ENCODE peak calls at places on chromosomes 5 and 9, in six cellular contexts. R is fibroblast of the conjunctiva; O is MM.1S; J is activated gamma-delta T cell treated with Interleukin-2 at 50 U/mL for 16 hours; D is MCF 10A; K is CD4-positive, alpha-beta memory T cell. S is an unnamed sample.

GRCh38 chr5:160047362-160047761 is 38.4 kb downstream of the TTC1 start:
- DNase-seq in R (no peak), O (no peak), J (no peak), D (no peak), K (no peak), S (no peak)

GRCh38 chr5:54902817-54903473 is 82.4 kb downstream of the ESM1 start:
- DNase-seq in R (no peak), O (peak; percentile 97), J (no peak), D (no peak), K (no peak), S (peak; percentile 65)

GRCh38 chr9:130327781-130328348 is 62.3 kb downstream of the HMCN2 start:
- DNase-seq in R (no peak), O (no peak), J (no peak), D (peak; percentile 39), K (no peak), S (no peak)

GRCh38 chr5:26482817-26483375 is 555.5 kb downstream of the CDH9 start:
- DNase-seq in R (peak; percentile 8), O (peak; percentile 78), J (no peak), D (peak; percentile 64), K (no peak), S (no peak)

GRCh38 chr9:138053321-138053868 is 175.8 kb downstream of the CACNA1B start:
- DNase-seq in R (no peak), O (no peak), J (no peak), D (no peak), K (no peak), S (no peak)

GRCh38 chr9:6999788-7000187 is 242.0 kb downstream of the KDM4C start:
- DNase-seq in R (no peak), O (no peak), J (no peak), D (no peak), K (no peak), S (no peak)

GRCh38 chr9:14661421-14662059 is 31.7 kb downstream of the ZDHHC21 start:
- DNase-seq in R (no peak), O (peak; percentile 9), J (no peak), D (peak; percentile 36), K (no peak), S (peak; percentile 15)

GRCh38 chr9:131735238-131736181 is 4.4 kb downstream of the RAPGEF1 start:
- DNase-seq in R (no peak), O (no peak), J (no peak), D (no peak), K (no peak), S (no peak)

GRCh38 chr9:13278368-13279246 is 885 bp downstream of the MPDZ start:
- DNase-seq in R (peak; percentile 57), O (no peak), J (no peak), D (no peak), K (no peak), S (no peak)

GRCh38 chr9:78618735-78619134 is 321.8 kb downstream of the PSAT1 start:
- DNase-seq in R (no peak), O (no peak), J (no peak), D (no peak), K (no peak), S (no peak)

GRCh38 chr5:55176176-55176818 is 3.3 kb upstream of the CDC20B start:
- DNase-seq in R (no peak), O (peak; percentile 54), J (no peak), D (peak; percentile 66), K (no peak), S (no peak)

GRCh38 chr5:141779642-141780041 is 97.6 kb upstream of the ARAP3 start:
- DNase-seq in R (no peak), O (no peak), J (no peak), D (peak; percentile 70), K (no peak), S (no peak)

GRCh38 chr9:26725573-26725972 is 167.0 kb downstream of the CAAP1 start:
- DNase-seq in R (no peak), O (no peak), J (no peak), D (peak; percentile 42), K (no peak), S (no peak)

GRCh38 chr9:37963936-37964739 is 60.2 kb upstream of the SLC25A51 start:
- DNase-seq in R (peak; percentile 94), O (no peak), J (no peak), D (peak; percentile 89), K (no peak), S (no peak)

GRCh38 chr5:139798883-139799282 is 3.3 kb downstream of the PSD2 start:
- DNase-seq in R (no peak), O (no peak), J (no peak), D (no peak), K (no peak), S (no peak)

GRCh38 chr5:153678617-153679329 is 188.3 kb downstream of the GRIA1 start:
- DNase-seq in R (no peak), O (no peak), J (no peak), D (peak; percentile 17), K (no peak), S (no peak)

GRCh38 chr5:64214152-64214551 is 48.5 kb downstream of the RNF180 start:
- DNase-seq in R (no peak), O (no peak), J (no peak), D (no peak), K (no peak), S (no peak)

GRCh38 chr9:87286506-87286905 is 211.2 kb upstream of the DAPK1 start:
- DNase-seq in R (no peak), O (no peak), J (no peak), D (no peak), K (no peak), S (no peak)

GRCh38 chr5:112533315-112533867 is 114.3 kb upstream of the EPB41L4A start:
- DNase-seq in R (no peak), O (no peak), J (no peak), D (peak; percentile 50), K (no peak), S (no peak)

GRCh38 chr5:56011835-56012234 is 17.1 kb upstream of the IL6ST start:
- DNase-seq in R (peak; percentile 77), O (no peak), J (no peak), D (peak; percentile 35), K (no peak), S (no peak)

GRCh38 chr5:180114304-180115003 is 42.9 kb upstream of the RNF130 start:
- DNase-seq in R (no peak), O (no peak), J (no peak), D (no peak), K (no peak), S (no peak)

GRCh38 chr9:137606734-137607138 is 1.2 kb downstream of the ARRDC1 start:
- DNase-seq in R (no peak), O (no peak), J (no peak), D (no peak), K (no peak), S (no peak)

GRCh38 chr5:139133237-139133636 is 64.9 kb downstream of the SIL1 start:
- DNase-seq in R (no peak), O (no peak), J (no peak), D (no peak), K (no peak), S (no peak)

GRCh38 chr5:103263054-103263453 is 4.5 kb downstream of the MACIR start:
- DNase-seq in R (no peak), O (no peak), J (no peak), D (no peak), K (no peak), S (no peak)

GRCh38 chr5:175658299-175659145 is 651 bp downstream of the HRH2 start:
- DNase-seq in R (no peak), O (peak; percentile 69), J (no peak), D (no peak), K (no peak), S (no peak)

GRCh38 chr9:77968506-77968905 is 63.1 kb downstream of the GNAQ start:
- DNase-seq in R (no peak), O (no peak), J (no peak), D (no peak), K (no peak), S (no peak)

GRCh38 chr9:130306826-130307666 is 41.5 kb downstream of the HMCN2 start:
- DNase-seq in R (no peak), O (no peak), J (no peak), D (no peak), K (no peak), S (no peak)

GRCh38 chr9:30382271-30382670 is 2002.2 kb upstream of the ACO1 start:
- DNase-seq in R (no peak), O (no peak), J (no peak), D (peak; percentile 62), K (no peak), S (no peak)

GRCh38 chr5:153756540-153756939 is 266.1 kb downstream of the GRIA1 start:
- DNase-seq in R (no peak), O (no peak), J (no peak), D (peak; percentile 32), K (no peak), S (no peak)

GRCh38 chr5:25448646-25449045 is 803.9 kb upstream of the CDH10 start:
- DNase-seq in R (no peak), O (no peak), J (no peak), D (no peak), K (no peak), S (no peak)

GRCh38 chr9:111870774-111871542 is 25.7 kb upstream of the UGCG start:
- DNase-seq in R (no peak), O (no peak), J (no peak), D (no peak), K (no peak), S (no peak)

GRCh38 chr9:16310288-16311145 is 560.0 kb downstream of the BNC2 start:
- DNase-seq in R (no peak), O (no peak), J (no peak), D (no peak), K (no peak), S (no peak)

GRCh38 chr5:4089087-4089486 is 493.5 kb downstream of the IRX1 start:
- DNase-seq in R (no peak), O (no peak), J (no peak), D (no peak), K (no peak), S (no peak)

GRCh38 chr5:53364098-53364497 is 116.3 kb upstream of the FST start:
- DNase-seq in R (no peak), O (no peak), J (no peak), D (no peak), K (no peak), S (no peak)

GRCh38 chr5:1274471-1274870 is 20.4 kb downstream of the TERT start:
- DNase-seq in R (no peak), O (no peak), J (no peak), D (no peak), K (no peak), S (no peak)

GRCh38 chr9:131809941-131810344 is 70.1 kb upstream of the RAPGEF1 start:
- DNase-seq in R (no peak), O (no peak), J (no peak), D (no peak), K (no peak), S (no peak)

GRCh38 chr9:138100711-138101349 is 223.2 kb downstream of the CACNA1B start:
- DNase-seq in R (no peak), O (no peak), J (no peak), D (no peak), K (no peak), S (no peak)

GRCh38 chr5:164132358-164132757 is 626.9 kb downstream of the MAT2B start:
- DNase-seq in R (no peak), O (no peak), J (no peak), D (no peak), K (no peak), S (no peak)

GRCh38 chr5:12292610-12293204 is 388.5 kb upstream of the CTNND2 start:
- DNase-seq in R (no peak), O (peak; percentile 65), J (no peak), D (peak; percentile 50), K (no peak), S (peak; percentile 1)

S was measured in immature natural killer cell.